ENCODE peak calls at places on chromosomes 13 and 19, in ten cellular contexts. F is fibroblast of lung; S is neural progenitor cell; D is RWPE2; U is AG09309; B is glutamatergic neuron; M is CD4-positive, alpha-beta T cell; N is suprapubic skin; T is WTC11; K is mesothelial cell of epicardium. G is an unnamed sample.

GRCh38 chr13:113653264-113654174 is 4.5 kb downstream of the ATP4B start:
- DNase-seq in F (no peak), S (no peak), D (peak), U (no peak), B (peak), M (no peak), N (peak), T (peak), K (peak), G (no peak)

GRCh38 chr19:58054792-58055482 is 4.1 kb upstream of the ZNF135 start:
- DNase-seq in F (peak), S (peak), D (no peak), U (no peak), B (peak), M (no peak), N (no peak), T (peak), K (no peak), G (no peak)

GRCh38 chr13:61286148-61286745 is 129.4 kb downstream of the PCDH20 start:
- DNase-seq in F (no peak), S (peak), D (no peak), U (no peak), B (peak), M (no peak), N (no peak), T (peak), K (no peak), G (no peak)

GRCh38 chr13:85197431-85197830 is 601.8 kb downstream of the SLITRK6 start:
- DNase-seq in F (no peak), S (no peak), D (no peak), U (no peak), B (no peak), M (no peak), N (no peak), T (no peak), K (no peak), G (no peak)

GRCh38 chr13:45662122-45662521 is 40.0 kb upstream of the CBY2 start:
- DNase-seq in F (no peak), S (no peak), D (no peak), U (no peak), B (no peak), M (no peak), N (no peak), T (no peak), K (no peak), G (no peak)

GRCh38 chr13:26300140-26300539 is 46.2 kb downstream of the CDK8 start:
- DNase-seq in F (peak), S (no peak), D (no peak), U (no peak), B (no peak), M (no peak), N (no peak), T (no peak), K (no peak), G (no peak)

GRCh38 chr13:42580644-42581043 is 6.7 kb downstream of the TNFSF11 start:
- DNase-seq in F (no peak), S (no peak), D (no peak), U (no peak), B (no peak), M (no peak), N (no peak), T (no peak), K (no peak), G (no peak)

GRCh38 chr19:7998081-7998480 is 7.4 kb downstream of the ELAVL1 start:
- DNase-seq in F (peak), S (no peak), D (no peak), U (no peak), B (no peak), M (no peak), N (no peak), T (no peak), K (no peak), G (no peak)

GRCh38 chr13:27605610-27606200 is 14.6 kb downstream of the LNX2 start:
- DNase-seq in F (peak), S (no peak), D (no peak), U (no peak), B (no peak), M (no peak), N (no peak), T (no peak), K (no peak), G (no peak)
- TF ChIP-seq CTCF in F (no peak), S (no peak), D (no peak), U (no peak), B (no peak), M (no peak), N (no peak), T (no peak), K (no peak), G (no peak)

DNA sequence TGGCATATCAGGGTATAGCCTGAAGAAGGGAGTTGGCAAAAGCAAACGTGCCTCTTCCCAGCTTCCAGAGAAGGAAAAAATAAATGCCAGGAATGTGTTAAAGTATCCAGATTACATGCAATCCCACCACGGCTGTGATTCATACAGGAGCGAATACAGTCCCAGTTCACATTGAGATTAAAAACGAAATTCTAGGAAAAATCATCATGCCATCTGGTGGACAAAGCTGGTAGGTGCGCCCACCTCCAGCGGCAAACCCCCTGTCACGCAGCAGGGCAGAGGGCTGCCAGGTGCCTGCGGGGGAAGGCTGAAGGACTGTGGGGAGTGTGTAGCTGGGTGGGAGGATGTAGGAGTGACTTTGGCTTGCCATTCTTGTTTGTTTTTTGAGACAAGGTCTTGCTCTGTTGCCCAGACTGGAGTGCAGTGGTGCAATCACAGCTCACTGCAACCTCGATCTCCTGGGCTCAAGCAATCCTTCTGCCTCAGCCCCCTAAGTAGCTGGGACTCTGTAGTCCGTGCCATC is 6.4 kb upstream of the DMWD start:
- DNase-seq in F (peak), S (peak), D (no peak), U (peak), B (peak), M (peak), N (no peak), T (peak), K (no peak), G (no peak)
- TF ChIP-seq CTCF in F (peak), S (peak), D (peak), U (peak), B (peak), M (peak), N (peak), T (peak), K (peak), G (peak)

GRCh38 chr19:23351806-23352205 is 43.5 kb downstream of the ZNF91 start:
- DNase-seq in F (no peak), S (no peak), D (no peak), U (no peak), B (no peak), M (no peak), N (no peak), T (no peak), K (no peak), G (no peak)

GRCh38 chr19:23346696-23347095 is 48.6 kb downstream of the ZNF91 start:
- DNase-seq in F (no peak), S (no peak), D (no peak), U (no peak), B (no peak), M (no peak), N (no peak), T (no peak), K (no peak), G (no peak)

GRCh38 chr19:23343434-23344010 is 51.7 kb downstream of the ZNF91 start:
- DNase-seq in F (no peak), S (no peak), D (no peak), U (no peak), B (no peak), M (no peak), N (no peak), T (no peak), K (no peak), G (no peak)

DNA sequence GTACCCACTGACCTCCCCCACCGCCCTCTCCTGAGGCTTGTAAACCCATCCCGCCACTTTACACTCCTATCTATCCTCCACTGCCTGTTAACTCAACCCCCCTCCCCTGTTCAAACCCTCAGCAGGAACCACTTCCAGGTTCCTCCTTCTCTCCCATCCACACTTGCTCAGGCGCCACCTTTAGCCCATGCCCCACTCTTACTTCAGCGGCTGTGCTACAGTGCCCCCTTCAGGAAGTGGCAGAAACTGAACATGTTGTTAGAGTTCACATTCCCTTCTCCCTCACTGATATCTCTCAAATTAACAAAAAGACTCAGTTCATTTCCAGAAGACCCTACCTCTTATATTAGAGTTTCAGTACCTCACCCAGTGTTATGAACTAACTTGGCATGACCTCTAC is 49.4 kb downstream of the ZNF91 start:
- DNase-seq in F (no peak), S (peak), D (no peak), U (no peak), B (no peak), M (no peak), N (no peak), T (peak), K (no peak), G (no peak)
- TF ChIP-seq CTCF in F (no peak), S (peak), D (no peak), U (no peak), B (no peak), M (no peak), N (no peak), T (peak), K (peak), G (peak)

GRCh38 chr19:41586064-41586463 is 10.1 kb downstream of the CEACAM21 start:
- DNase-seq in F (no peak), S (no peak), D (no peak), U (no peak), B (no peak), M (no peak), N (no peak), T (no peak), K (no peak), G (no peak)
- TF ChIP-seq CTCF in F (no peak), S (no peak), D (no peak), U (no peak), B (no peak), M (no peak), N (no peak), T (no peak), K (no peak), G (no peak)

DNA sequence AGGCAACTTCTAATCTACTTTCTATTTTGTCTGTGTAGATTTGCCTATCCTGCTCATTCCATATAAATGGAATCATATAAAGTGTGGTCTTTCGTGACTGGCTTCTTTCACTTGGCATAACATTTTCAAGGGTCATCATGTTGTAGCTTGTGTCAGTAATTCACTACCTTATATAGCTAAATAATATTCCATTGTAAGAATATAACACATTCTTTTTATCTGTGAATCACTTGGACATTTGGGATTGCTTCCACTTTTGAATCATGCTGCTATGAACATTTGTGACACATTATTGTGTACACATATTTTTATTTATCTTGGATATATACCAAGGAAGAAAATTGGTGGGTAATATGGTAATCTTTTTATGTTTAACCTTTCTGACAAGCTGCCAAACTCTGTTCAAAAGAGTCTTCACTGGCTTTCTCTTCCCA is 89.0 kb upstream of the CSNK1A1L start:
- DNase-seq in F (peak), S (no peak), D (no peak), U (peak), B (no peak), M (no peak), N (no peak), T (no peak), K (no peak), G (no peak)
- TF ChIP-seq CTCF in F (no peak), S (no peak), D (no peak), U (no peak), B (no peak), M (no peak), N (no peak), T (no peak), K (no peak), G (no peak)

G was measured in GM12864.